ENCODE peak calls at places on chromosomes 2 and 18, in ten cellular contexts. E is B cell; A is AG08396; O is neural progenitor cell; S is IMR-90; Z is globus pallidus; B is activated effector memory CD4-positive, alpha-beta T cell treated with anti-CD3 and anti-CD28 coated beads, Interleukin-2, amount 50 U/mL, for 16 hours; K is GM06990; G is hippocampal formation; W is T-helper 2 cell. D is an unnamed sample.

GRCh38 chr2:215311625-215312394 is at the start of gene ATIC:
- DNase-seq in G (peak; percentile 88), S (peak; percentile 92), A (peak; percentile 95), E (peak; percentile 91), O (peak; percentile 96), Z (peak; percentile 92), W (peak; percentile 95), K (peak; percentile 96), B (peak; percentile 96), D (peak; percentile 91)

GRCh38 chr2:134217924-134218323 is 35.9 kb upstream of the MGAT5 start:
- DNase-seq in Z (no peak), A (no peak), E (no peak), G (no peak), W (peak; percentile 82), S (peak; percentile 34), K (peak; percentile 29), O (no peak), B (no peak), D (no peak)

GRCh38 chr2:66405473-66405872 is 29.5 kb upstream of the MEIS1 start:
- DNase-seq in O (no peak), W (no peak), S (no peak), G (no peak), Z (no peak), A (no peak), K (no peak), E (no peak), B (no peak), D (no peak)

GRCh38 chr18:57930476-57930875 is 113.5 kb upstream of the NEDD4L start:
- DNase-seq in A (no peak), B (no peak), W (no peak), O (no peak), S (no peak), G (no peak), K (no peak), Z (no peak), E (no peak), D (no peak)

GRCh38 chr2:172102858-172103359 is at the start of gene DLX2:
- DNase-seq in G (no peak), B (peak; percentile 87), A (peak; percentile 93), E (peak; percentile 69), K (peak; percentile 89), Z (peak; percentile 67), O (peak; percentile 98), S (peak; percentile 86), W (peak; percentile 80), D (peak; percentile 53)

GRCh38 chr18:37668971-37669747 is 103.6 kb upstream of the CELF4 start:
- DNase-seq in Z (peak; percentile 16), W (no peak), O (peak; percentile 64), E (no peak), A (no peak), B (no peak), K (no peak), G (peak; percentile 27), S (no peak), D (peak; percentile 55)

GRCh38 chr18:7857562-7857961 is 290.4 kb downstream of the PTPRM start:
- DNase-seq in E (no peak), O (no peak), A (no peak), S (no peak), G (no peak), W (no peak), K (no peak), B (no peak), Z (no peak), D (no peak)

GRCh38 chr2:207926133-207927076 is 98.9 kb downstream of the PLEKHM3 start:
- DNase-seq in Z (peak; percentile 30), G (no peak), K (no peak), B (no peak), E (no peak), A (peak; percentile 83), W (no peak), S (peak; percentile 85), O (no peak), D (no peak)

GRCh38 chr2:190533175-190533967 is 1.2 kb downstream of the NEMP2 start:
- DNase-seq in B (no peak), A (no peak), W (no peak), Z (no peak), O (no peak), G (no peak), S (no peak), E (peak; percentile 63), K (no peak), D (no peak)

GRCh38 chr2:74226648-74227213 is 28.3 kb downstream of the MTHFD2 start:
- DNase-seq in Z (no peak), A (no peak), G (no peak), O (no peak), E (no peak), K (no peak), W (no peak), S (no peak), B (no peak), D (no peak)

GRCh38 chr2:10811552-10811951 is 1.0 kb downstream of the PDIA6 start:
- DNase-seq in K (peak; percentile 50), B (no peak), E (no peak), S (no peak), W (no peak), O (peak; percentile 56), A (no peak), G (no peak), Z (no peak), D (no peak)

GRCh38 chr2:112089375-112089774 is 34.3 kb downstream of the TMEM87B start:
- DNase-seq in E (no peak), G (no peak), B (no peak), K (no peak), S (no peak), Z (no peak), W (no peak), A (no peak), O (no peak), D (no peak)

GRCh38 chr2:238106339-238106697 is 6.2 kb downstream of the ESPNL start:
- DNase-seq in Z (no peak), K (peak; percentile 11), A (no peak), B (no peak), O (no peak), W (no peak), E (no peak), G (no peak), S (no peak), D (no peak)

GRCh38 chr18:32048507-32049091 is 30.0 kb downstream of the RNF125 start:
- DNase-seq in S (peak; percentile 3), G (no peak), K (peak; percentile 20), O (no peak), E (peak; percentile 43), B (no peak), Z (peak; percentile 44), W (peak; percentile 72), A (no peak), D (no peak)

GRCh38 chr2:99348173-99348572 is 11.0 kb downstream of the EIF5B start:
- DNase-seq in A (no peak), K (peak; percentile 44), S (no peak), O (no peak), E (no peak), W (peak; percentile 31), Z (no peak), B (no peak), G (no peak), D (no peak)

GRCh38 chr2:53802617-53803115 is 15.8 kb downstream of the ERLEC1 start:
- DNase-seq in Z (no peak), W (no peak), E (no peak), O (no peak), G (no peak), K (no peak), S (peak; percentile 27), A (no peak), B (no peak), D (no peak)

GRCh38 chr2:213216461-213216860 is 65.0 kb upstream of the IKZF2 start:
- DNase-seq in A (no peak), W (no peak), K (no peak), Z (no peak), B (no peak), O (no peak), S (peak; percentile 56), G (no peak), E (no peak), D (no peak)

GRCh38 chr2:54065411-54065810 is 50.0 kb upstream of the ACYP2 start:
- DNase-seq in O (no peak), S (peak; percentile 98), B (no peak), E (no peak), W (no peak), A (peak; percentile 85), Z (no peak), G (peak; percentile 63), K (no peak), D (no peak)

GRCh38 chr2:123826729-123827271 is 198.3 kb upstream of the CNTNAP5 start:
- DNase-seq in Z (no peak), W (no peak), O (no peak), B (no peak), A (no peak), E (no peak), G (no peak), S (no peak), K (no peak), D (no peak)